ENCODE peak calls at places on chromosomes 7 and 10, in four cellular contexts. N is H9, I is IMR-90, B is H1. A is an unnamed sample.

GRCh38 chr10:107647462-107647861 is 483.0 kb upstream of the SORCS1 start:
- DNase-seq in I (no peak), B (no peak), N (no peak), A (no peak)

GRCh38 chr7:91517408-91517807 is 253.2 kb downstream of the FZD1 start:
- DNase-seq in I (no peak), B (no peak), N (no peak), A (no peak)

GRCh38 chr10:103476046-103476768 is 2.8 kb downstream of the CALHM3 start:
- DNase-seq in I (no peak), B (no peak), N (peak), A (peak)

GRCh38 chr7:28362812-28363211 is 49.5 kb upstream of the CREB5 start:
- DNase-seq in N (no peak), I (no peak), B (no peak), A (no peak)

GRCh38 chr7:148327379-148327778 is 263.2 kb upstream of the C7orf33 start:
- DNase-seq in B (no peak), I (no peak), N (no peak), A (peak)

GRCh38 chr10:51137741-51138529 is 63.6 kb downstream of the PRKG1 start:
- DNase-seq in B (no peak), I (peak), N (no peak), A (no peak)

GRCh38 chr7:155470686-155471638 is 13.0 kb downstream of the EN2 start:
- DNase-seq in N (peak), B (peak), I (no peak), A (no peak)

GRCh38 chr10:110865804-110866482 is 5.8 kb upstream of the PDCD4 start:
- DNase-seq in B (no peak), N (no peak), I (no peak), A (no peak)

GRCh38 chr10:120943542-120943941 is 92.4 kb downstream of the WDR11 start:
- DNase-seq in B (no peak), N (no peak), I (no peak), A (peak)

GRCh38 chr10:35641430-35642015 is 573 bp downstream of the FZD8 start:
- DNase-seq in I (peak), B (no peak), N (peak), A (no peak)

GRCh38 chr10:94307046-94307615 is 55.6 kb downstream of the NOC3L start:
- DNase-seq in B (no peak), N (no peak), I (no peak), A (no peak)

GRCh38 chr7:4013793-4014192 is 668.3 kb upstream of the FOXK1 start:
- DNase-seq in I (no peak), B (no peak), N (no peak), A (no peak)

GRCh38 chr7:64744680-64745079 is 49.5 kb upstream of the ZNF138 start:
- DNase-seq in N (no peak), B (no peak), I (no peak), A (no peak)

GRCh38 chr7:75842836-75843446 is 29.3 kb upstream of the CCL24 start:
- DNase-seq in B (no peak), N (no peak), I (peak), A (peak)

GRCh38 chr10:49115015-49115795 is at the start of gene VSTM4:
- DNase-seq in I (peak), B (peak), N (peak), A (peak)

GRCh38 chr10:132700168-132701098 is 85.5 kb downstream of the NKX6-2 start:
- DNase-seq in B (no peak), I (peak), N (peak), A (no peak)

GRCh38 chr7:112021348-112022044 is 184.7 kb downstream of the DOCK4 start:
- DNase-seq in I (no peak), B (no peak), N (no peak), A (no peak)

GRCh38 chr10:89235073-89235798 is 16.3 kb downstream of the LIPA start:
- DNase-seq in B (no peak), I (no peak), N (no peak), A (no peak)

GRCh38 chr7:22559829-22560489 is 60.0 kb upstream of the STEAP1B start:
- DNase-seq in B (peak), N (peak), I (peak), A (peak)

GRCh38 chr7:47893238-47893637 is 55.0 kb downstream of the PKD1L1 start:
- DNase-seq in I (no peak), B (peak), N (peak), A (peak)

GRCh38 chr7:50449881-50450690 is at the start of gene FIGNL1:
- DNase-seq in N (peak), B (peak), I (peak), A (peak)

GRCh38 chr10:71337219-71337625 is 18.2 kb downstream of the SLC29A3 start:
- DNase-seq in I (no peak), B (peak), N (no peak), A (no peak)

GRCh38 chr7:131223151-131223550 is 104.5 kb upstream of the MKLN1 start:
- DNase-seq in B (no peak), I (no peak), N (no peak), A (no peak)

GRCh38 chr10:4670737-4671136 is 155.3 kb upstream of the AKR1E2 start:
- DNase-seq in B (no peak), N (no peak), I (peak), A (no peak)

GRCh38 chr10:23035569-23035968 is 59.8 kb upstream of the MSRB2 start:
- DNase-seq in B (no peak), I (no peak), N (peak), A (peak)

GRCh38 chr7:30705596-30705995 is 23.3 kb upstream of the CRHR2 start:
- DNase-seq in I (no peak), B (no peak), N (no peak), A (no peak)

GRCh38 chr7:114148779-114149178 is 230.0 kb upstream of the PPP1R3A start:
- DNase-seq in I (no peak), B (no peak), N (no peak), A (no peak)

GRCh38 chr10:4310153-4310552 is 515.9 kb upstream of the AKR1E2 start:
- DNase-seq in N (no peak), B (no peak), I (no peak), A (no peak)

GRCh38 chr7:20588678-20589077 is 26.8 kb upstream of the ABCB5 start:
- DNase-seq in B (no peak), I (no peak), N (no peak), A (no peak)

GRCh38 chr7:73507556-73507955 is 14.5 kb downstream of the BAZ1B start:
- DNase-seq in B (no peak), N (no peak), I (no peak), A (no peak)

GRCh38 chr10:12852732-12853131 is 148.8 kb downstream of the CCDC3 start:
- DNase-seq in N (no peak), I (no peak), B (no peak), A (no peak)

GRCh38 chr7:101554584-101555268 is 74.4 kb downstream of the MYL10 start:
- DNase-seq in B (no peak), I (no peak), N (peak), A (no peak)

GRCh38 chr10:117005454-117006055 is 568 bp upstream of the SHTN1 start:
- DNase-seq in I (no peak), N (peak), B (peak), A (peak)

GRCh38 chr7:100089458-100090201 is 861 bp downstream of the COPS6 start:
- DNase-seq in N (no peak), I (peak), B (no peak), A (no peak)

GRCh38 chr7:100088095-100088620 is 611 bp upstream of the COPS6 start:
- DNase-seq in B (no peak), N (no peak), I (no peak), A (no peak)

GRCh38 chr7:100090527-100091410 is 2.0 kb downstream of the COPS6 start:
- DNase-seq in B (no peak), N (no peak), I (no peak), A (no peak)

GRCh38 chr7:100087055-100087750 is 1.6 kb upstream of the COPS6 start:
- DNase-seq in B (no peak), N (no peak), I (peak), A (peak)

GRCh38 chr7:100088621-100089457 is at the start of gene COPS6:
- DNase-seq in N (peak), I (peak), B (peak), A (peak)
- H2BK15ac ChIP-seq in N (no peak), I (peak), B (peak), A (no peak)

GRCh38 chr10:77406764-77407430 is 230.7 kb downstream of the KCNMA1 start:
- DNase-seq in N (no peak), B (no peak), I (no peak), A (no peak)
- H2BK15ac ChIP-seq in N (no peak), B (no peak), I (peak), A (no peak)

GRCh38 chr7:92159-92767 is 100.1 kb upstream of the FAM20C start:
- DNase-seq in I (no peak), N (no peak), B (peak), A (peak)

GRCh38 chr7:91396-92158 is 100.8 kb upstream of the FAM20C start:
- DNase-seq in N (no peak), B (peak), I (no peak), A (no peak)

GRCh38 chr7:95180-95862 is 97.0 kb upstream of the FAM20C start:
- DNase-seq in N (no peak), B (no peak), I (peak), A (no peak)

GRCh38 chr7:94251-94801 is 98.0 kb upstream of the FAM20C start:
- DNase-seq in B (no peak), N (no peak), I (no peak), A (no peak)

DNA sequence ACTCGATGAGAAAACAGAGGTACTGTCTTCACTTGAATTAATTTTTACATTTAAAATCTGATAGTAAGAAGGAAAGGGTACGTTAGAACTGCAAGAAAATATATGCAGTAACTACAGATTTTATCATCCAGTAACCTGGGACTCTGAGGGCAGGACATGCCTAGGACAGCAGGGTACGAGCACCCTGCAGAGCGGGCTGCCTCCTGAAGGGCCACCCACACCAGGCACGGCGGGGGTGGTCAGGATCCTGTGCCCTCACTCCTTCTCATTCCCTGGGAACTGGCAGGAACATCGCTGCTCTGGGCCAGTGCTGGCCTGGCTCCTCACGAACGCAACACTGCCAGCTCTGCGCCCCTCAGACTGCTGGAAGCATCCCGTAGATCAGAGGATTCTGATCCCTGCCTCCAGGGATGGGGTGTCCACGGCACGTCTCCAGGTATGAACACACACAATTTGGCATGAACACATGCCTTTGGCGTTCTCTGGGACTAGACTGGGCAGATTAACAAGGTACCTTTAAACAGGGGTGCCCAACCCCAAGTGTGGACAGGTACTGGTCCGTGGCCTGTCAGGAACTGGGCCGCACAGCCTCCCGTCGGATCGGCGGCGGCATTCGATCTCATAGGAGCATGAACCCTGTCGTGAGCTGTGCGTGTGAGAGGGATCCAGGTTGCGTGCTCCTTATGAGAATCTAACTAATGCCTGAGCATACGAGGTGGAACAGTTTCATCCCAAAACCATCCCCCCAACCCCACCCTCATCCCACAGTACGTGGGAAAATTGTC is 99.3 kb upstream of the FAM20C start:
- DNase-seq in I (no peak), B (no peak), N (no peak), A (no peak)
- H2BK15ac ChIP-seq in I (peak), B (peak), N (no peak), A (no peak)

DNA sequence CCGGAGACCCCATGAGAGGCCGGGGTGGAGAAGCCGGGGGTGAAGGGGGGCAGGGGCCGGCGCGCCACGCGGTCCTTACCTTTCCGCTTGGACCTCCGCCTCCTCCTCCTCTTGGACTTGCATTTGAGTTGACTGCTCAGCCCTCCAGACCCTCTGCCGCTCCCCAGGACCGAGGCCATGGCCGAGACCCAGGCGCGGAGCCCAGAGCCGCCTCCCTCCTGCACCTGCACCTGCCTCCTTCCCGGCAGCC is 428 bp downstream of the ADARB2 start:
- DNase-seq in N (no peak), B (no peak), I (no peak), A (no peak)
- H2BK15ac ChIP-seq in N (no peak), B (no peak), I (no peak), A (no peak)

GRCh38 chr10:43573250-43574034 is 974 bp downstream of the ZNF239 start:
- DNase-seq in I (peak), B (no peak), N (no peak), A (peak)
- H2BK15ac ChIP-seq in I (no peak), B (no peak), N (no peak), A (no peak)

DNA sequence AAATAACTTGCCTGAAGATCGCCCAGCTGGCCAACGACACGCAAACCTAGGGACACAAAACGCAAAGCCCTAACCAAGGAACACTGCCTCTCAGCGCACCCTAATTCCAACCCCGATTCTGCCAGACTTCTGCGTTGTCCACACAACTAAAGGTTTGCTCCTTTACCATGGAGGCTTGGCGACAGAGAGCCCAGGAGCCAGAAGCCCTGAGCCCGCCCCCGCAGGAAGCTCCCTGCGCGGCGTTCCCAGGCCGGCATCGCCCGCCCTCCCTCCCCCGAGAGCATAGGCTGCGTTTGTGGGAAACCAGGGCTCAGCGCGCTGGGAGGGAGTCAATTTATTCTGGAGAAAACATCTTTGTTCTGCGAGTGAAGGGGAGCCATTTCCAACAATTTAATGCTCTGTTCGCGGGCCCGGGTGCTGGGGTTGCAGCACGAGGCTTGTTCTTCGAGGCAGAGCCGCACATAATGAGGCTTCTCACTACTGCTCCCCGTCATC is 103.9 kb downstream of the GRID1 start:
- DNase-seq in I (no peak), B (peak), N (peak), A (no peak)
- H2BK15ac ChIP-seq in I (no peak), B (no peak), N (no peak), A (no peak)

GRCh38 chr10:47285381-47286115 is 14.4 kb upstream of the GDF10 start:
- DNase-seq in N (no peak), I (no peak), B (no peak), A (no peak)
- H2BK15ac ChIP-seq in N (no peak), I (no peak), B (peak), A (no peak)

GRCh38 chr7:33850768-33851167 is 54.6 kb upstream of the BMPER start:
- DNase-seq in N (no peak), I (no peak), B (no peak), A (no peak)
- H2BK15ac ChIP-seq in N (no peak), I (no peak), B (no peak), A (no peak)

GRCh38 chr7:151454932-151455530 is 15.1 kb upstream of the CRYGN start:
- DNase-seq in I (no peak), N (peak), B (no peak), A (no peak)
- H2BK15ac ChIP-seq in I (no peak), N (no peak), B (peak), A (no peak)

GRCh38 chr10:43106256-43107091 is 29.6 kb downstream of the RET start:
- DNase-seq in N (no peak), I (no peak), B (no peak), A (no peak)

GRCh38 chr10:43108951-43109350 is 29.3 kb upstream of the CSGALNACT2 start:
- DNase-seq in B (no peak), I (no peak), N (no peak), A (no peak)

GRCh38 chr10:43102063-43102828 is 25.4 kb downstream of the RET start:
- DNase-seq in B (no peak), N (no peak), I (no peak), A (no peak)

GRCh38 chr10:43105793-43106158 is 28.9 kb downstream of the RET start:
- DNase-seq in B (no peak), N (no peak), I (no peak), A (no peak)

GRCh38 chr10:43105119-43105792 is 28.4 kb downstream of the RET start:
- DNase-seq in B (peak), N (peak), I (peak), A (peak)
- H2BK15ac ChIP-seq in B (peak), N (no peak), I (peak), A (no peak)